ENCODE peak calls at places on chromosomes 4 and X, in ten cellular contexts. One of them, this sample, is unnamed.

GRCh38 chrX:48981178-48981577 is 9.5 kb upstream of the KCND1 start:
- DNase-seq in ecto neural progenitor cell: no peak
- DNase-seq in HEK293T: no peak
- DNase-seq in RWPE1: no peak
- DNase-seq in stimulated activated CD8-positive, alpha-beta memory T cell treated with anti-CD3 and anti-CD28 coated beads, Interleukin-4, amount 100 ng/mL, for 24 hours: no peak
- DNase-seq in NCI-H2081: no peak
- DNase-seq in fibroblast of the conjunctiva: no peak
- DNase-seq in stimulated activated CD4-positive, alpha-beta T cell treated with anti-CD3 and anti-CD28 coated beads, Interleukin-1b, Interleukin-23, amount 100 ng/mL, for 48 hours: no peak
- DNase-seq in pancreas: no peak
- DNase-seq in mucosa of gallbladder: no peak
- DNase-seq in this sample: no peak

GRCh38 chr4:141480950-141481349 is 155.4 kb upstream of the IL15 start:
- DNase-seq in ecto neural progenitor cell: no peak
- DNase-seq in HEK293T: no peak
- DNase-seq in RWPE1: no peak
- DNase-seq in stimulated activated CD8-positive, alpha-beta memory T cell treated with anti-CD3 and anti-CD28 coated beads, Interleukin-4, amount 100 ng/mL, for 24 hours: no peak
- DNase-seq in NCI-H2081: no peak
- DNase-seq in fibroblast of the conjunctiva: no peak
- DNase-seq in stimulated activated CD4-positive, alpha-beta T cell treated with anti-CD3 and anti-CD28 coated beads, Interleukin-1b, Interleukin-23, amount 100 ng/mL, for 48 hours: no peak
- DNase-seq in pancreas: no peak
- DNase-seq in mucosa of gallbladder: no peak
- DNase-seq in this sample: no peak

GRCh38 chr4:68369474-68369805 is 19.6 kb upstream of the YTHDC1 start:
- DNase-seq in ecto neural progenitor cell: no peak
- DNase-seq in HEK293T: no peak
- DNase-seq in RWPE1: peak; percentile 67
- DNase-seq in stimulated activated CD8-positive, alpha-beta memory T cell treated with anti-CD3 and anti-CD28 coated beads, Interleukin-4, amount 100 ng/mL, for 24 hours: no peak
- DNase-seq in NCI-H2081: no peak
- DNase-seq in fibroblast of the conjunctiva: no peak
- DNase-seq in stimulated activated CD4-positive, alpha-beta T cell treated with anti-CD3 and anti-CD28 coated beads, Interleukin-1b, Interleukin-23, amount 100 ng/mL, for 48 hours: no peak
- DNase-seq in pancreas: no peak
- DNase-seq in mucosa of gallbladder: no peak
- DNase-seq in this sample: no peak

GRCh38 chrX:97309717-97310116 is 426.0 kb downstream of the RPA4 start:
- DNase-seq in ecto neural progenitor cell: no peak
- DNase-seq in HEK293T: no peak
- DNase-seq in RWPE1: peak; percentile 1
- DNase-seq in stimulated activated CD8-positive, alpha-beta memory T cell treated with anti-CD3 and anti-CD28 coated beads, Interleukin-4, amount 100 ng/mL, for 24 hours: no peak
- DNase-seq in NCI-H2081: no peak
- DNase-seq in fibroblast of the conjunctiva: no peak
- DNase-seq in stimulated activated CD4-positive, alpha-beta T cell treated with anti-CD3 and anti-CD28 coated beads, Interleukin-1b, Interleukin-23, amount 100 ng/mL, for 48 hours: no peak
- DNase-seq in pancreas: no peak
- DNase-seq in mucosa of gallbladder: no peak
- DNase-seq in this sample: no peak

GRCh38 chr4:40871695-40872250 is 122.0 kb downstream of the NSUN7 start:
- DNase-seq in ecto neural progenitor cell: no peak
- DNase-seq in HEK293T: no peak
- DNase-seq in RWPE1: no peak
- DNase-seq in stimulated activated CD8-positive, alpha-beta memory T cell treated with anti-CD3 and anti-CD28 coated beads, Interleukin-4, amount 100 ng/mL, for 24 hours: no peak
- DNase-seq in NCI-H2081: no peak
- DNase-seq in fibroblast of the conjunctiva: no peak
- DNase-seq in stimulated activated CD4-positive, alpha-beta T cell treated with anti-CD3 and anti-CD28 coated beads, Interleukin-1b, Interleukin-23, amount 100 ng/mL, for 48 hours: no peak
- DNase-seq in pancreas: no peak
- DNase-seq in mucosa of gallbladder: no peak
- DNase-seq in this sample: no peak

GRCh38 chr4:51885371-51885770 is 42.4 kb downstream of the DCUN1D4 start:
- DNase-seq in ecto neural progenitor cell: no peak
- DNase-seq in HEK293T: peak; percentile 36
- DNase-seq in RWPE1: peak; percentile 23
- DNase-seq in stimulated activated CD8-positive, alpha-beta memory T cell treated with anti-CD3 and anti-CD28 coated beads, Interleukin-4, amount 100 ng/mL, for 24 hours: no peak
- DNase-seq in NCI-H2081: no peak
- DNase-seq in fibroblast of the conjunctiva: no peak
- DNase-seq in stimulated activated CD4-positive, alpha-beta T cell treated with anti-CD3 and anti-CD28 coated beads, Interleukin-1b, Interleukin-23, amount 100 ng/mL, for 48 hours: no peak
- DNase-seq in pancreas: no peak
- DNase-seq in mucosa of gallbladder: no peak
- DNase-seq in this sample: no peak

GRCh38 chrX:140815868-140816267 is 106.3 kb downstream of the LINC00632 start:
- DNase-seq in ecto neural progenitor cell: no peak
- DNase-seq in HEK293T: no peak
- DNase-seq in RWPE1: peak; percentile 5
- DNase-seq in stimulated activated CD8-positive, alpha-beta memory T cell treated with anti-CD3 and anti-CD28 coated beads, Interleukin-4, amount 100 ng/mL, for 24 hours: no peak
- DNase-seq in NCI-H2081: no peak
- DNase-seq in fibroblast of the conjunctiva: peak; percentile 10
- DNase-seq in stimulated activated CD4-positive, alpha-beta T cell treated with anti-CD3 and anti-CD28 coated beads, Interleukin-1b, Interleukin-23, amount 100 ng/mL, for 48 hours: no peak
- DNase-seq in pancreas: no peak
- DNase-seq in mucosa of gallbladder: no peak
- DNase-seq in this sample: no peak

GRCh38 chrX:103063918-103064434 is at the start of gene BEX1:
- DNase-seq in ecto neural progenitor cell: peak; percentile 66
- DNase-seq in HEK293T: no peak
- DNase-seq in RWPE1: peak; percentile 1
- DNase-seq in stimulated activated CD8-positive, alpha-beta memory T cell treated with anti-CD3 and anti-CD28 coated beads, Interleukin-4, amount 100 ng/mL, for 24 hours: peak; percentile 1
- DNase-seq in NCI-H2081: peak; percentile 96
- DNase-seq in fibroblast of the conjunctiva: no peak
- DNase-seq in stimulated activated CD4-positive, alpha-beta T cell treated with anti-CD3 and anti-CD28 coated beads, Interleukin-1b, Interleukin-23, amount 100 ng/mL, for 48 hours: peak; percentile 28
- DNase-seq in pancreas: peak; percentile 81
- DNase-seq in mucosa of gallbladder: no peak
- DNase-seq in this sample: no peak

GRCh38 chr4:38894340-38894982 is 26.9 kb downstream of the FAM114A1 start:
- DNase-seq in ecto neural progenitor cell: no peak
- DNase-seq in HEK293T: no peak
- DNase-seq in RWPE1: no peak
- DNase-seq in stimulated activated CD8-positive, alpha-beta memory T cell treated with anti-CD3 and anti-CD28 coated beads, Interleukin-4, amount 100 ng/mL, for 24 hours: no peak
- DNase-seq in NCI-H2081: no peak
- DNase-seq in fibroblast of the conjunctiva: no peak
- DNase-seq in stimulated activated CD4-positive, alpha-beta T cell treated with anti-CD3 and anti-CD28 coated beads, Interleukin-1b, Interleukin-23, amount 100 ng/mL, for 48 hours: no peak
- DNase-seq in pancreas: no peak
- DNase-seq in mucosa of gallbladder: no peak
- DNase-seq in this sample: no peak

This sample was measured in GM04503.